ENCODE peak calls at places on chromosomes 16 and 17, in ten cellular contexts. H is left lung, R is psoas muscle, Y is Peyer's patch, X is IMR-90, D is cardiac muscle cell, J is thyroid gland, A is left ventricle myocardium inferior, B is lower lobe of right lung, V is testis. P is an unnamed sample.

GRCh38 chr16:69186642-69187386 is at the start of gene SNTB2:
- DNase-seq in V (peak; percentile 96), X (peak; percentile 83), B (peak; percentile 96), D (peak; percentile 91), R (peak; percentile 93), H (peak; percentile 99), A (peak; percentile 93), Y (peak; percentile 97), J (peak; percentile 96), P (peak; percentile 96)

GRCh38 chr16:21184834-21185233 is 26.4 kb downstream of the LDAF1 start:
- DNase-seq in H (no peak), R (no peak), A (no peak), X (no peak), V (no peak), Y (no peak), J (no peak), B (no peak), D (no peak), P (no peak)

GRCh38 chr17:33433581-33433980 is 140.5 kb upstream of the ASIC2 start:
- DNase-seq in D (no peak), H (no peak), A (no peak), R (no peak), X (no peak), B (no peak), J (no peak), Y (no peak), V (no peak), P (no peak)

GRCh38 chr16:2499890-2500633 is 13.7 kb upstream of the ATP6V0C start:
- DNase-seq in D (no peak), B (no peak), V (no peak), X (no peak), J (no peak), R (no peak), A (no peak), H (peak; percentile 70), Y (no peak), P (no peak)

GRCh38 chr17:80331820-80332219 is 71.2 kb downstream of the RNF213 start:
- DNase-seq in Y (no peak), B (no peak), J (no peak), V (no peak), A (no peak), D (no peak), R (no peak), H (peak; percentile 28), X (no peak), P (peak; percentile 51)

GRCh38 chr17:51850206-51850605 is 308.3 kb downstream of the CA10 start:
- DNase-seq in Y (no peak), R (no peak), J (no peak), H (no peak), V (no peak), D (no peak), B (no peak), A (no peak), X (no peak), P (no peak)

GRCh38 chr17:15454328-15454727 is 13.1 kb downstream of the CDRT4 start:
- DNase-seq in B (no peak), R (no peak), H (no peak), A (no peak), J (no peak), Y (no peak), D (no peak), V (no peak), X (no peak), P (no peak)

GRCh38 chr17:2343421-2343820 is 6.1 kb downstream of the SGSM2 start:
- DNase-seq in B (no peak), A (no peak), X (no peak), Y (peak; percentile 70), R (no peak), J (no peak), H (peak; percentile 25), V (no peak), D (no peak), P (no peak)

GRCh38 chr16:48609453-48610023 is 442 bp downstream of the N4BP1 start:
- DNase-seq in R (peak; percentile 67), D (peak; percentile 74), X (peak; percentile 54), V (peak; percentile 56), Y (peak; percentile 58), J (peak; percentile 55), H (peak; percentile 91), A (peak; percentile 74), B (peak; percentile 82), P (peak; percentile 41)

GRCh38 chr17:72077326-72077960 is 43.4 kb upstream of the SOX9 start:
- DNase-seq in Y (no peak), B (no peak), A (no peak), R (no peak), X (peak; percentile 10), J (no peak), V (no peak), D (no peak), H (no peak), P (no peak)

GRCh38 chr16:67395458-67396158 is 2.3 kb upstream of the TPPP3 start:
- DNase-seq in Y (no peak), A (no peak), V (no peak), D (no peak), J (no peak), X (peak; percentile 72), R (no peak), B (no peak), H (no peak), P (no peak)

GRCh38 chr16:55207679-55208294 is 116.2 kb upstream of the IRX6 start:
- DNase-seq in X (no peak), V (peak; percentile 15), A (no peak), B (no peak), R (no peak), J (no peak), D (no peak), Y (no peak), H (no peak), P (no peak)

GRCh38 chr17:57915980-57916757 is 39.0 kb downstream of the CUEDC1 start:
- DNase-seq in R (no peak), Y (no peak), X (peak; percentile 26), A (no peak), J (peak; percentile 62), B (no peak), H (no peak), V (no peak), D (no peak), P (no peak)

GRCh38 chr17:57911834-57912673 is 43.2 kb downstream of the CUEDC1 start:
- DNase-seq in V (peak; percentile 86), D (peak; percentile 63), B (peak; percentile 90), H (peak; percentile 84), X (no peak), Y (peak; percentile 83), A (peak; percentile 94), J (peak; percentile 97), R (peak; percentile 86), P (peak; percentile 80)

GRCh38 chr17:57914274-57915147 is 40.7 kb downstream of the CUEDC1 start:
- DNase-seq in X (no peak), Y (no peak), J (no peak), V (no peak), D (no peak), R (no peak), H (no peak), B (no peak), A (no peak), P (no peak)

GRCh38 chr17:57915532-57915931 is 39.7 kb downstream of the CUEDC1 start:
- DNase-seq in J (peak; percentile 94), A (no peak), B (no peak), R (no peak), X (peak; percentile 28), D (no peak), H (no peak), Y (no peak), V (no peak), P (no peak)

GRCh38 chr17:57913576-57914273 is 41.5 kb downstream of the CUEDC1 start:
- DNase-seq in H (no peak), J (no peak), V (no peak), X (no peak), A (no peak), Y (no peak), R (no peak), D (peak; percentile 23), B (no peak), P (no peak)
- H3K4me1 ChIP-seq in H (peaks cover 43% of the 10 kb centered on the region), J (peaks cover 66% of the 10 kb centered on the region), V (peaks cover 11% of the 10 kb centered on the region), X (peaks cover 25% of the 10 kb centered on the region), A (peaks cover 88% of the 10 kb centered on the region), Y (peaks cover 52% of the 10 kb centered on the region), R (peaks cover 74% of the 10 kb centered on the region), D (peaks cover 24% of the 10 kb centered on the region), B (peaks cover 74% of the 10 kb centered on the region), P (peaks cover 52% of the 10 kb centered on the region)

GRCh38 chr17:65259281-65259680 is 122.1 kb downstream of the RGS9 start:
- DNase-seq in X (no peak), J (no peak), V (no peak), D (no peak), R (no peak), Y (no peak), B (no peak), A (no peak), H (no peak), P (no peak)
- TF ChIP-seq CTCF in X (no peak), J (no peak), V (no peak), D (no peak), R (no peak), Y (no peak), B (no peak), A (no peak), H (no peak), P (no peak)

DNA sequence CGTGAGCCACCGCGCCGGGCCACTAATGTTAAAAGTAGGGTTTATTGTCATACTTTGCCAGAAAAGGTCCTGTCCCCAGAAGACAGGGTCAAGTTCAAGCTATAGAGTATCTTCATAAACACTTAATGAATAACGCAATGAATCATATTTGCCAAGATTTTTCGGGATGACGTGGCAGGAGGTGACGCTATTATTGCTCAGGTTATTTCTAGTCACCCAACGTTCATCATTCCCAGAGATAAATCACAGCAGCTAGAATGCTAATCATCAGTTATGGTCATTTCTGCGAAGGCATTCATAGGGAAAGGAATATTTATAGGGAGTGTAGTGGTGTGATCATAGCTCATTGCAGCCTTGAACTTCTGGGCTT is 2.0 kb downstream of the TMC5 start:
- DNase-seq in X (peak; percentile 4), Y (no peak), J (no peak), D (peak; percentile 6), A (no peak), B (no peak), V (no peak), R (no peak), H (no peak), P (no peak)
- H3K27me3 ChIP-seq in X (no peaks in the 10 kb centered on the region), Y (no peaks in the 10 kb centered on the region), J (no peaks in the 10 kb centered on the region), D (no peaks in the 10 kb centered on the region), A (peaks cover 50% of the 10 kb centered on the region), B (no peaks in the 10 kb centered on the region), V (no peaks in the 10 kb centered on the region), R (no peaks in the 10 kb centered on the region), H (no peaks in the 10 kb centered on the region), P (peaks cover 7% of the 10 kb centered on the region)

DNA sequence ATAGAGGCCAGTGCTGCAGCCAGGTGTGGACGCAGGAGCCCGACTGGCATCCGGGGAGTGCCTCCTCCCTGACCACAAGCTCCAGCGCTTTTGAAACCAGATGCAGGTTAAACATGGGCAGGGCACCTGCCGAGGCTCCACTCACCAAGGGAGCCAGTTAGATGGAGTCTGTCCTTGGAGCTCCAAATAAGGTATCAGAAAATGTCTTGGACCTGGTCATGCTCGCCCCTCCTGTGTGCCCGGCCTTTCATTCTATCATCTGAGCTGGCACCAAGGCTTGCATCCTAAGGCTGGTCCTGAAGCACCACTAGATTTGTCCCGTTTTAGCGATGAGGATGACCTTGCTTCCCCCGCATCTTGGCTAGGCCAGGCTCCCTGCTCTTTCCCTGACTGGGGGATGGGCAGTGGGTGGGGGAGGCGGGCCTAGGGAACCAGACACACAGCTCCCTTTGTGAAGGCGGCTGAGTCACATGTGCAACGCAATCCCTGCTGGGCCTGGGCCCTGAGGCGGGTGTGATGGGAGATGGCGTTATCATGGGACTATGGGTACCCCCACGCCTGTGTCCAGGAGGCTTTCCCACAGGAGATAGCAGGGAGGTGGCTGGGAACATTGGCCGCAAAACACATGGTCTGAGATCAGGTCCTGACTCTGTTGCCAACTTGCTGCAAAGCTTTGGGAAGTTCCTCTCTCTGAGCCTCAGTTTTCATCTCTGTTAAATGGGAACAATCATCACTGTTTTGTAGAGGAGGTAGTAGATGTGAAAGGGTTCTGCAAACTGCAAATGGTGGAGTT is 5.0 kb upstream of the ADGRG1 start:
- DNase-seq in X (peak; percentile 52), B (peak; percentile 65), D (peak; percentile 96), V (peak; percentile 95), Y (no peak), A (no peak), H (peak; percentile 71), J (peak; percentile 77), R (no peak), P (no peak)
- H3K4me1 ChIP-seq in X (peaks cover 27% of the 10 kb centered on the region), B (peaks cover 42% of the 10 kb centered on the region), D (peaks cover 5% of the 10 kb centered on the region), V (peaks cover 49% of the 10 kb centered on the region), Y (peaks cover 40% of the 10 kb centered on the region), A (peaks cover 34% of the 10 kb centered on the region), H (peaks cover 10% of the 10 kb centered on the region), J (peaks cover 89% of the 10 kb centered on the region), R (peaks cover 6% of the 10 kb centered on the region), P (peaks cover 9% of the 10 kb centered on the region)

P was measured in tibial artery.